ENCODE peak calls at places on chromosomes 11 and 22, in seven cellular contexts. T is RWPE1, W is esophagus squamous epithelium, N is A673, U is dorsolateral prefrontal cortex, A is uterus, R is prostate gland. C is an unnamed sample.
A peak's percentile ranks its signal among the peaks of the same experiment; 100 is the strongest.

GRCh38 chr22:38414009-38414395 is 41.0 kb downstream of the KCNJ4 start:
- DNase-seq in W (no peak), R (no peak), T (no peak), U (no peak), A (peak; percentile 13), N (no peak), C (no peak)

GRCh38 chr22:48832592-48832991 is 995.1 kb downstream of the BRD1 start:
- DNase-seq in R (no peak), N (no peak), A (no peak), W (no peak), T (no peak), U (peak; percentile 24), C (no peak)

GRCh38 chr22:38948181-38948940 is 9.0 kb upstream of the APOBEC3A start:
- DNase-seq in A (no peak), R (no peak), N (no peak), U (peak; percentile 28), W (no peak), T (no peak), C (no peak)

GRCh38 chr22:44312766-44313165 is at the start of gene SHISAL1:
- DNase-seq in W (no peak), R (no peak), T (no peak), U (no peak), A (peak; percentile 81), N (no peak), C (no peak)

GRCh38 chr11:86719781-86720463 is 47.5 kb upstream of the ME3 start:
- DNase-seq in A (no peak), N (peak; percentile 77), U (no peak), T (peak; percentile 80), R (no peak), W (no peak), C (no peak)

GRCh38 chr11:2999464-2999998 is 7.4 kb upstream of the NAP1L4 start:
- DNase-seq in A (no peak), N (no peak), U (no peak), W (no peak), T (no peak), R (no peak), C (no peak)

GRCh38 chr11:67367014-67367835 is 6.2 kb downstream of the CLCF1 start:
- DNase-seq in W (no peak), A (peak; percentile 81), N (no peak), R (no peak), T (no peak), U (no peak), C (no peak)

GRCh38 chr11:1232328-1233321 is 9.8 kb downstream of the MUC5B start:
- DNase-seq in N (no peak), A (no peak), W (no peak), U (peak; percentile 33), R (no peak), T (no peak), C (no peak)

GRCh38 chr22:34429314-34429713 is 509.0 kb upstream of the LARGE1 start:
- DNase-seq in N (no peak), A (no peak), U (no peak), T (no peak), W (no peak), R (no peak), C (no peak)

GRCh38 chr11:107606122-107606521 is 15.2 kb downstream of the ELMOD1 start:
- DNase-seq in T (no peak), U (no peak), W (no peak), R (no peak), A (no peak), N (no peak), C (no peak)
- TF ChIP-seq CTCF in T (no peak), U (no peak), W (no peak), R (no peak), A (no peak), N (peak; percentile 45), C (no peak)

DNA sequence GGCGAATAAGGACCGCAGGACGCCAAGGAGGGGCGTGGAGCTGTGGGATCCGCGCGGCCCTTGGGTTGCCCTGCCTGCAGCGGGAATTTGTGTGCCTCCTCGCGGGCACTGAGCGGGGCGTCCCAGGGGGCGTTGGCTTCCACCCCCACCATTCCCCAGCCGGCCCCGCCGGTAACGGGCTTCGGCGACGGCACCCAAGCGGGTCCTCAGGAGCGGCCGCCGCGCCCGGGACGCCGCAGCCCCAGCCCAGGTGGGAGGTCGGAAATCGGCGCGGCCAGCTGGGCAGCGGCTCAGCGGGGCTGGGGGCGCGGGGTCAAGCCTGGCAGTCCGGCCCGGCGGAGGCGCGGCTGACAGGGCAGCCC is 320 bp downstream of the CLTCL1 start:
- DNase-seq in R (peak; percentile 8), A (peak; percentile 28), N (peak; percentile 47), T (no peak), W (no peak), U (no peak), C (peak; percentile 29)
- TF ChIP-seq CTCF in R (no peak), A (no peak), N (no peak), T (no peak), W (no peak), U (no peak), C (no peak)

DNA sequence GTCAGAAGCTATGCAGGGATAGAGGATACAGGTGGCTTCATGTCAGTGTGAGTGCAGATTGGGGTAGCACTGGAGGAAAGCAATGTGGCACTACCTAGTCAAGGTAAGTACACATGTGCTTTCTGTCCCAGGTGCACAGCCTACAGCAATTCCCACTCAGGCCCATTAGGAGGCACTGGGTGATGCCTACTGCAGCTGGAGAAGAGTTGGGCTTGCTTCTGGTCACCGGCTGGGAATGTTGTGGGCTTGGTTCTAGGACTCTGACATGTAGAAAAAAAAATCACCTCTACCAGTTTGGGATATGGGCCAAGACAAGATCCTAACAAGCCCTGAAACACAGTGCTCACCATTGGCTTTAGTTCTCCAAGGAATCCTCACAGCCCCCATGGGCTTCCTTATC is 69.7 kb downstream of the TENM4 start:
- DNase-seq in R (no peak), A (no peak), W (no peak), N (no peak), T (peak; percentile 21), U (no peak), C (no peak)
- TF ChIP-seq CTCF in R (no peak), A (no peak), W (no peak), N (no peak), T (no peak), U (no peak), C (no peak)

GRCh38 chr11:106288057-106288456 is 210.6 kb downstream of the AASDHPPT start:
- DNase-seq in T (no peak), R (no peak), W (no peak), N (no peak), A (no peak), U (no peak), C (no peak)

GRCh38 chr11:106286881-106287504 is 209.5 kb downstream of the AASDHPPT start:
- DNase-seq in W (no peak), A (no peak), T (no peak), R (no peak), N (no peak), U (no peak), C (no peak)

GRCh38 chr11:106288988-106289387 is 211.5 kb downstream of the AASDHPPT start:
- DNase-seq in A (no peak), W (no peak), U (no peak), T (no peak), R (no peak), N (no peak), C (no peak)
- TF ChIP-seq CTCF in A (no peak), W (no peak), U (no peak), T (no peak), R (no peak), N (no peak), C (no peak)

GRCh38 chr22:22397875-22398524 is 110.5 kb downstream of the ZNF280B start:
- DNase-seq in W (no peak), U (no peak), A (no peak), R (no peak), T (no peak), N (no peak), C (no peak)

GRCh38 chr22:22396741-22397291 is 111.7 kb downstream of the ZNF280B start:
- DNase-seq in R (no peak), U (no peak), W (no peak), T (no peak), N (no peak), A (no peak), C (no peak)

GRCh38 chr22:22398530-22399327 is 109.8 kb downstream of the ZNF280B start:
- DNase-seq in T (no peak), N (no peak), W (no peak), R (no peak), A (no peak), U (no peak), C (no peak)

GRCh38 chr22:22395230-22395629 is 113.3 kb downstream of the ZNF280B start:
- DNase-seq in A (no peak), T (no peak), R (no peak), U (no peak), W (no peak), N (no peak), C (no peak)

DNA sequence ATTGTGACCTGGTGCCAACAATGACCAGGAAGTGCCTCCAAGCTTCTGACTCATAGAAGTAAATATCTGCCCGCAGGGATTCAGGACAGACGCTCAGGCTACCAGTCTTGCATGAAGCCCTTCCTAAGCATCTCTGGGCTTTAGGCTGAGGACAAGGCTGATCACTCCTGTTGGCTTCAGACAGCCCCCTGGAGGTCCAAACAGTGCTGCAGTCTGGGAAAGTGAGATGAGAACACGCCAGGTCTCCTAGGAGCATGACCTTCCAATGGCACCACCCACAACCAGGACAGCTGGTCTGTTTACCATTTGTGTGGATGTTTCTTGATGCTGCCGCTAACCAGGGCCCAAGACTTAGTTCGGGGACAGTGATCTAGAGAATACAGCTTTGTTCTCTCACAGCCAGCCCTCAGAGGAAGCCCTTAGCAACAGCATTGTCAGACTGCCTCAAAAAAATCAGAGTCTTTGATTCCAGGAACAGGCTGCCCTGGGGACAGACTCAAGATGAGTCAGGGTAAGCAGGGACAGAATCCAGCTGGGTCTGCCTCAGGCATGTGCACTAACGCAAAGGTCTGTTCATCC is 111.2 kb downstream of the ZNF280B start:
- DNase-seq in N (no peak), T (no peak), W (no peak), R (no peak), A (no peak), U (peak; percentile 50), C (peak; percentile 46)
- TF ChIP-seq CTCF in N (no peak), T (no peak), W (no peak), R (no peak), A (no peak), U (no peak), C (no peak)

DNA sequence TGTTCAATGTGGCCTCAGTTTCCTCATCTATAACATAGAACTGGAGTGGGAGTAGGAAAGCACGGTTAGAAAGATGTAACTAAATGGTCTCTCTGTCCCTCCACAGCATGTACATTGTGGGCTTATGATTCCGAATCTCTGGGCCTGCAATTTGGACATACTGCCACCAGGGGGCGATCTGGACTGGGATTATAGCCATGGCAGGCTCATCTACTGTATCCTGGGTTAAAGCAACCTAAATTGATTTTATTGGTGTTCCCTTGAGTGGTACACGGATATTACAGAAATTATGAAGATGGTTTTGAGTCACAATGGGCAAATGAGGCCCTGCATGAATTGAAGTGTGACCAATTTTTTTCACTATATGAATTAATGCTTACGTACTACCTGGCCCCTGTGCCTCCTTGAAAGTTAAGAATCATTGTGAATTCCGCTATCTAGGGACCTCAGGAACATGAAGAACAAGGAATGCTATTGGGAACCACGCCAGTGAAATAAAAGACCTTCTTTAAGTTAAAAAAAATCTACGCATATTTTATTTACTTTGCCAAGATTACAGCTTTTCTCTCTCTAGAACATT is 32.9 kb downstream of the TST start:
- DNase-seq in N (peak; percentile 39), A (no peak), T (no peak), U (no peak), R (no peak), W (no peak), C (peak; percentile 31)
- TF ChIP-seq CTCF in N (peak; percentile 73), A (no peak), T (peak; percentile 51), U (peak; percentile 29), R (peak; percentile 30), W (no peak), C (peak; percentile 74)

C was measured in neural crest cell.